ENCODE peak calls at places on chromosomes 5 and 9, in seven cellular contexts. Q is upper lobe of right lung, Z is progenitor cell of endocrine pancreas, V is epithelial cell of esophagus, R is GM12865, P is neural progenitor cell, S is fibroblast of villous mesenchyme. W is an unnamed sample.

GRCh38 chr5:16889203-16889971 is 46.7 kb downstream of the MYO10 start:
- DNase-seq in R (no peak), Z (no peak), P (peak), V (peak), Q (no peak), S (peak), W (peak)

GRCh38 chr5:174329738-174330137 is 284.2 kb downstream of the NSG2 start:
- DNase-seq in Q (no peak), R (no peak), S (peak), V (no peak), P (no peak), Z (no peak), W (no peak)

GRCh38 chr9:107807183-107807582 is 317.6 kb upstream of the KLF4 start:
- DNase-seq in S (peak), Q (no peak), V (peak), Z (no peak), P (no peak), R (no peak), W (no peak)

GRCh38 chr5:72379936-72380335 is 59.8 kb downstream of the PTCD2 start:
- DNase-seq in Z (no peak), P (no peak), Q (no peak), V (peak), S (peak), R (no peak), W (peak)

GRCh38 chr9:115650768-115651167 is 502.8 kb upstream of the PAPPA start:
- DNase-seq in V (no peak), Z (no peak), R (no peak), P (no peak), S (peak), Q (no peak), W (peak)

GRCh38 chr5:84149094-84149493 is 235.6 kb downstream of the EDIL3 start:
- DNase-seq in Z (no peak), S (no peak), R (no peak), Q (no peak), V (no peak), P (peak), W (no peak)

GRCh38 chr5:6900247-6900646 is 187.0 kb downstream of the TENT4A start:
- DNase-seq in R (no peak), P (no peak), S (no peak), V (no peak), Z (no peak), Q (no peak), W (no peak)

GRCh38 chr5:181187500-181188213 is 17.3 kb downstream of the TRIM7 start:
- DNase-seq in Q (peak), V (peak), S (peak), R (peak), Z (peak), P (peak), W (peak)

GRCh38 chr9:105245720-105246161 is 1.3 kb downstream of the SLC44A1 start:
- DNase-seq in P (no peak), Q (no peak), Z (no peak), S (no peak), V (no peak), R (no peak), W (no peak)

GRCh38 chr5:108380531-108381021 is 1.3 kb downstream of the FBXL17 start:
- DNase-seq in V (peak), R (peak), S (peak), P (peak), Z (peak), Q (peak), W (no peak)

GRCh38 chr9:35812025-35812602 is at the start of gene SPAG8:
- DNase-seq in S (peak), Z (peak), P (peak), R (peak), Q (peak), V (peak), W (peak)

GRCh38 chr9:22413884-22414283 is 32.7 kb upstream of the DMRTA1 start:
- DNase-seq in V (peak), P (no peak), S (peak), R (no peak), Z (no peak), Q (no peak), W (no peak)

GRCh38 chr9:14993061-14993800 is 83.0 kb upstream of the FREM1 start:
- DNase-seq in Z (peak), P (peak), S (peak), Q (peak), R (peak), V (peak), W (peak)

GRCh38 chr9:134492721-134493470 is 148.7 kb upstream of the COL5A1 start:
- DNase-seq in P (no peak), R (no peak), V (no peak), Z (no peak), S (peak), Q (peak), W (no peak)

GRCh38 chr5:37580106-37580505 is 201.0 kb downstream of the WDR70 start:
- DNase-seq in Q (no peak), S (no peak), R (no peak), V (no peak), P (no peak), Z (no peak), W (no peak)

GRCh38 chr9:89635816-89636215 is 31.0 kb downstream of the GADD45G start:
- DNase-seq in V (no peak), P (no peak), Z (no peak), R (no peak), Q (no peak), S (no peak), W (no peak)

GRCh38 chr5:5220896-5221295 is 80.8 kb downstream of the ADAMTS16 start:
- DNase-seq in S (no peak), Z (no peak), R (no peak), P (no peak), Q (no peak), V (no peak), W (no peak)

GRCh38 chr5:118592234-118592633 is 396.1 kb downstream of the DTWD2 start:
- DNase-seq in S (no peak), P (no peak), V (no peak), Z (no peak), R (no peak), Q (no peak), W (no peak)

GRCh38 chr5:124839371-124839998 is 93.0 kb upstream of the ZNF608 start:
- DNase-seq in Z (no peak), Q (no peak), V (peak), R (no peak), S (peak), P (no peak), W (no peak)

GRCh38 chr9:126707083-126707482 is 93.4 kb downstream of the LMX1B start:
- DNase-seq in P (no peak), R (no peak), S (no peak), Q (no peak), V (no peak), Z (no peak), W (no peak)

GRCh38 chr5:2534970-2535369 is 216.5 kb downstream of the IRX2 start:
- DNase-seq in Z (no peak), P (no peak), S (no peak), Q (no peak), V (no peak), R (no peak), W (no peak)

GRCh38 chr5:17748196-17748595 is 113.9 kb downstream of the TAF11L14 start:
- DNase-seq in S (no peak), P (no peak), R (no peak), Q (no peak), V (peak), Z (no peak), W (no peak)

GRCh38 chr5:93078082-93079038 is 502.7 kb downstream of the NR2F1-AS1 start:
- DNase-seq in Q (no peak), R (peak), Z (no peak), S (peak), P (no peak), V (peak), W (peak)

GRCh38 chr9:114050646-114051045 is 27.5 kb downstream of the AMBP start:
- DNase-seq in R (no peak), Q (peak), V (no peak), S (no peak), P (no peak), Z (no peak), W (no peak)

GRCh38 chr5:142053434-142054253 is 40.8 kb upstream of the GNPDA1 start:
- DNase-seq in S (peak), Q (no peak), R (no peak), Z (no peak), V (peak), P (no peak), W (peak)

GRCh38 chr5:10454591-10455272 is 13.1 kb downstream of the ROPN1L start:
- DNase-seq in Z (no peak), V (peak), P (no peak), Q (no peak), S (peak), R (no peak), W (peak)

GRCh38 chr5:154198611-154199230 is 8.2 kb downstream of the GALNT10 start:
- DNase-seq in Z (no peak), Q (no peak), R (no peak), P (no peak), V (peak), S (peak), W (peak)
- TF ChIP-seq CTCF in Z (no peak), Q (no peak), R (no peak), P (no peak), V (no peak), S (no peak), W (no peak)

DNA sequence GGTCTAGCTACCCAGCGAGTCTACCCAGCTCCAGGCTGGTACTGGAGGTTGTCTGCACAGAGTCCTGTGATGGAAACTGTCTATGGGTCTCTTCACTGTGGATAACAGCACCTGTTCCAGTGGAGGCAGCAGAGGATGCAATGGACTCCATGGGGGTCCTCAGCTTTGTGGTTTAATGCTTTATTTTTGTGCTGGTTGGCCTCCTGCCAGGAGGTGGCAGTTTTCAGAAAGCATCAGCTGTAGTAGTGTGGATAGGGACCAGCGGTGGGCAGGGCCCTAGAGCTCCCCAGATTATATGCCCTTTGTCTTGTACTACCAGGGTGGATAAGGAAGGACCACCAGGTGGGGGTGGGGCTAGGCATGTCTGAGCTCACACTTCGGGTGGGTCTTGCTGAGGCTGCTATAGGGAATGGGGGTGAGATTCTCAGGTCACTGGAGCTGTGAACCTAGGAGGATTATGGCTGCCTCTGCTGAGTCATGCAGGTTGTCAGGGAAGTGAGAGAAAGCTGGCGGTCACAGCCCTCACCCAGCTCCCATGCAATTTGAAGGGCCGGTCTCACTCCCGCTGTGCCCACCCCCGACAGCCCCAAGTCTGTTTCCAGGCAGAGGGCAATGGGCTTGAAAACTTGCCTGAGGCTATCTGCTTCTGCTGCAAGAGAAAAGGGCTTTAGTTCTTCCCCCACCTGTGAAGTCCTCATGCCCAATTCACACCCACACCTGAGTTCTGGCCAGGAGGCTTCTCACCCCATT is 397.1 kb downstream of the TLE1 start:
- DNase-seq in R (no peak), Q (no peak), Z (no peak), P (no peak), V (no peak), S (no peak), W (no peak)
- TF ChIP-seq CTCF in R (no peak), Q (no peak), Z (no peak), P (no peak), V (no peak), S (no peak), W (no peak)

GRCh38 chr5:94893404-94894145 is 275.1 kb downstream of the SLF1 start:
- DNase-seq in P (peak), Q (no peak), S (peak), Z (no peak), R (peak), V (peak), W (peak)
- TF ChIP-seq CTCF in P (peak), Q (peak), S (peak), Z (peak), R (peak), V (peak), W (peak)

GRCh38 chr9:20358201-20358600 is 264.1 kb downstream of the MLLT3 start:
- DNase-seq in P (no peak), Q (no peak), Z (no peak), S (peak), R (no peak), V (peak), W (peak)

GRCh38 chr9:20353931-20354652 is 268.2 kb downstream of the MLLT3 start:
- DNase-seq in S (peak), Z (no peak), Q (no peak), R (peak), P (no peak), V (peak), W (peak)

GRCh38 chr9:20355022-20355421 is 267.3 kb downstream of the MLLT3 start:
- DNase-seq in Z (no peak), P (no peak), R (peak), V (peak), S (peak), Q (no peak), W (peak)

GRCh38 chr9:20357207-20357503 is 265.1 kb downstream of the MLLT3 start:
- DNase-seq in R (no peak), P (no peak), Z (no peak), Q (no peak), V (no peak), S (peak), W (no peak)

GRCh38 chr9:20356392-20357206 is 265.7 kb downstream of the MLLT3 start:
- DNase-seq in Z (peak), R (peak), S (peak), Q (peak), V (peak), P (peak), W (peak)
- TF ChIP-seq CTCF in Z (peak), R (peak), S (peak), Q (peak), V (peak), P (peak), W (peak)